ENCODE peak calls at places on chromosomes 12 and 14, in five cellular contexts. E, L, W, K and N are unnamed samples.

GRCh38 chr12:116443706-116444589 is 115.2 kb upstream of the MAP1LC3B2 start:
- DNase-seq in W (no peak), K (no peak), L (no peak), E (no peak), N (no peak)

GRCh38 chr12:6166808-6167207 is 33.4 kb upstream of the CD9 start:
- DNase-seq in W (no peak), K (no peak), L (no peak), E (no peak), N (no peak)

GRCh38 chr12:132391326-132392041 is 62.1 kb upstream of the GALNT9 start:
- DNase-seq in L (no peak), E (no peak), W (no peak), K (no peak), N (no peak)

GRCh38 chr14:66508846-66509621 is 1.1 kb downstream of the GPHN start:
- DNase-seq in W (peak), K (peak), L (peak), E (no peak), N (peak)

GRCh38 chr12:84599539-84599938 is 313.1 kb downstream of the SLC6A15 start:
- DNase-seq in W (peak), E (no peak), K (no peak), L (no peak), N (no peak)

GRCh38 chr14:65302571-65303184 is 109.9 kb upstream of the FUT8 start:
- DNase-seq in W (no peak), K (no peak), L (no peak), E (no peak), N (no peak)

GRCh38 chr14:37599527-37600368 is 4.3 kb downstream of the TTC6 start:
- DNase-seq in K (peak), E (no peak), L (no peak), W (no peak), N (no peak)

GRCh38 chr12:52139579-52140062 is 52.2 kb downstream of the KRT80 start:
- DNase-seq in K (peak), L (peak), E (no peak), W (peak), N (peak)

GRCh38 chr12:50589650-50590435 is 85.1 kb downstream of the DIP2B start:
- DNase-seq in E (peak), K (peak), W (peak), L (no peak), N (no peak)

GRCh38 chr14:86575141-86575540 is 1045.2 kb downstream of the FLRT2 start:
- DNase-seq in E (no peak), W (peak), L (no peak), K (no peak), N (no peak)

GRCh38 chr12:60501124-60501729 is 905.4 kb downstream of the SLC16A7 start:
- DNase-seq in K (no peak), L (no peak), W (no peak), E (no peak), N (no peak)

GRCh38 chr12:113221997-113222729 is 899 bp downstream of the TPCN1 start:
- DNase-seq in L (no peak), K (no peak), W (no peak), E (no peak), N (no peak)

GRCh38 chr12:574475-575128 is 88.6 kb downstream of the NINJ2 start:
- DNase-seq in E (no peak), W (no peak), L (no peak), K (no peak), N (no peak)

GRCh38 chr14:72710212-72710611 is 183.7 kb downstream of the DPF3 start:
- DNase-seq in K (no peak), W (no peak), L (no peak), E (no peak), N (no peak)